ENCODE peak calls at places on chromosomes 2 and 18, in ten cellular contexts. Y is upper lobe of right lung; W is astrocyte of the cerebellum; T is endothelial cell; V is IMR-90; R is BE2C; S is AG09319; U is glutamatergic neuron; O is epithelial cell of esophagus; C is CD4-positive, alpha-beta T cell. A is an unnamed sample.
A peak's percentile ranks its signal among the peaks of the same experiment; 100 is the strongest.

GRCh38 chr2:47237375-47238357 is 82.6 kb upstream of the STPG4 start:
- DNase-seq in Y (no peak), W (peak; percentile 43), T (no peak), V (peak; percentile 47), R (peak; percentile 76), S (no peak), U (no peak), O (no peak), C (no peak), A (no peak)

GRCh38 chr2:208040199-208041171 is 15.2 kb upstream of the PLEKHM3 start:
- DNase-seq in Y (peak; percentile 79), W (peak; percentile 53), T (peak; percentile 63), V (peak; percentile 82), R (peak; percentile 70), S (peak; percentile 40), U (peak; percentile 75), O (peak; percentile 73), C (peak; percentile 54), A (no peak)

GRCh38 chr2:109554758-109555157 is 59.0 kb downstream of the SEPTIN10 start:
- DNase-seq in Y (no peak), W (no peak), T (no peak), V (no peak), R (no peak), S (no peak), U (no peak), O (no peak), C (no peak), A (no peak)

GRCh38 chr2:240465268-240465764 is 29.9 kb downstream of the GPC1 start:
- DNase-seq in Y (no peak), W (no peak), T (no peak), V (no peak), R (peak; percentile 8), S (no peak), U (peak; percentile 17), O (no peak), C (no peak), A (peak; percentile 94)

GRCh38 chr2:82043867-82044266 is 1739.3 kb upstream of the LRRTM1 start:
- DNase-seq in Y (peak; percentile 52), W (no peak), T (no peak), V (no peak), R (no peak), S (no peak), U (no peak), O (no peak), C (no peak), A (peak; percentile 63)

GRCh38 chr2:47029737-47030524 is 114.3 kb upstream of the MCFD2 start:
- DNase-seq in Y (no peak), W (no peak), T (no peak), V (peak; percentile 52), R (no peak), S (no peak), U (no peak), O (peak; percentile 83), C (no peak), A (peak; percentile 59)

GRCh38 chr18:67525328-67526110 is 9.0 kb upstream of the DSEL start:
- DNase-seq in Y (no peak), W (peak; percentile 99), T (no peak), V (peak; percentile 99), R (no peak), S (peak; percentile 90), U (no peak), O (peak; percentile 89), C (no peak), A (no peak)

GRCh38 chr18:52287151-52287550 is 52.8 kb upstream of the DCC start:
- DNase-seq in Y (no peak), W (peak; percentile 67), T (no peak), V (no peak), R (no peak), S (no peak), U (no peak), O (no peak), C (no peak), A (no peak)

GRCh38 chr2:147045113-147045512 is 799.7 kb upstream of the ACVR2A start:
- DNase-seq in Y (peak; percentile 45), W (peak; percentile 28), T (peak; percentile 71), V (peak; percentile 22), R (peak; percentile 34), S (no peak), U (peak; percentile 75), O (peak; percentile 68), C (peak; percentile 19), A (no peak)

GRCh38 chr2:65130440-65131175 is 702 bp upstream of the RAB1A start:
- DNase-seq in Y (no peak), W (no peak), T (no peak), V (no peak), R (no peak), S (no peak), U (no peak), O (no peak), C (no peak), A (no peak)
- TF ChIP-seq CTCF in Y (no peak), W (no peak), T (no peak), V (no peak), R (no peak), S (no peak), U (peak; percentile 22), O (no peak), C (no peak), A (peak; percentile 23)

GRCh38 chr2:105789745-105790466 is 45.2 kb downstream of the NCK2 start:
- DNase-seq in Y (no peak), W (no peak), T (no peak), V (peak; percentile 74), R (no peak), S (no peak), U (no peak), O (peak; percentile 75), C (peak; percentile 41), A (no peak)
- TF ChIP-seq CTCF in Y (no peak), W (no peak), T (no peak), V (peak; percentile 1), R (no peak), S (no peak), U (no peak), O (peak; percentile 14), C (no peak), A (peak; percentile 53)

GRCh38 chr2:53770264-53770663 is 2.7 kb downstream of the CHAC2 start:
- DNase-seq in Y (no peak), W (no peak), T (no peak), V (no peak), R (no peak), S (no peak), U (no peak), O (peak; percentile 72), C (no peak), A (no peak)

GRCh38 chr2:53768233-53768542 is 584 bp downstream of the CHAC2 start:
- DNase-seq in Y (peak; percentile 74), W (no peak), T (peak; percentile 48), V (no peak), R (no peak), S (no peak), U (peak; percentile 61), O (no peak), C (no peak), A (no peak)

GRCh38 chr2:53765749-53766148 is 1.9 kb upstream of the CHAC2 start:
- DNase-seq in Y (no peak), W (no peak), T (no peak), V (no peak), R (no peak), S (no peak), U (no peak), O (no peak), C (no peak), A (no peak)

GRCh38 chr2:53769318-53769945 is 1.8 kb downstream of the CHAC2 start:
- DNase-seq in Y (no peak), W (no peak), T (no peak), V (no peak), R (no peak), S (no peak), U (no peak), O (no peak), C (no peak), A (no peak)

GRCh38 chr2:53767405-53768232 is at the start of gene CHAC2:
- DNase-seq in Y (peak; percentile 94), W (peak; percentile 51), T (peak; percentile 82), V (peak; percentile 78), R (peak; percentile 84), S (no peak), U (peak; percentile 91), O (peak; percentile 84), C (peak; percentile 78), A (no peak)
- TF ChIP-seq CTCF in Y (peak; percentile 52), W (peak; percentile 49), T (peak; percentile 32), V (no peak), R (no peak), S (peak; percentile 35), U (peak; percentile 65), O (peak; percentile 46), C (peak; percentile 59), A (peak; percentile 62)

GRCh38 chr18:46171331-46171730 is 67.1 kb downstream of the HAUS1 start:
- DNase-seq in Y (no peak), W (no peak), T (no peak), V (no peak), R (no peak), S (no peak), U (no peak), O (no peak), C (no peak), A (peak; percentile 38)

GRCh38 chr18:46174317-46175039 is 70.3 kb downstream of the HAUS1 start:
- DNase-seq in Y (peak; percentile 70), W (no peak), T (peak; percentile 56), V (peak; percentile 30), R (peak; percentile 19), S (no peak), U (peak; percentile 64), O (peak; percentile 67), C (peak; percentile 18), A (no peak)

GRCh38 chr18:46179306-46179705 is 75.1 kb downstream of the HAUS1 start:
- DNase-seq in Y (no peak), W (no peak), T (no peak), V (no peak), R (no peak), S (no peak), U (no peak), O (no peak), C (no peak), A (no peak)

GRCh38 chr18:46169464-46169941 is 65.3 kb downstream of the HAUS1 start:
- DNase-seq in Y (no peak), W (peak; percentile 53), T (no peak), V (peak; percentile 83), R (no peak), S (no peak), U (no peak), O (peak; percentile 55), C (no peak), A (peak; percentile 14)

GRCh38 chr18:46173393-46174316 is 69.5 kb downstream of the HAUS1 start:
- DNase-seq in Y (peak; percentile 98), W (peak; percentile 72), T (peak; percentile 95), V (peak; percentile 89), R (peak; percentile 91), S (peak; percentile 71), U (peak; percentile 96), O (peak; percentile 94), C (peak; percentile 91), A (peak; percentile 97)
- TF ChIP-seq CTCF in Y (peak; percentile 75), W (peak; percentile 86), T (peak; percentile 88), V (peak; percentile 91), R (peak; percentile 72), S (peak; percentile 94), U (peak; percentile 91), O (peak; percentile 89), C (peak; percentile 99), A (peak; percentile 92)

GRCh38 chr2:172086349-172087190 is 1.3 kb downstream of the DLX1 start:
- DNase-seq in Y (no peak), W (no peak), T (no peak), V (no peak), R (no peak), S (no peak), U (peak; percentile 61), O (peak; percentile 73), C (peak; percentile 49), A (no peak)
- TF ChIP-seq CTCF in Y (peak; percentile 19), W (peak; percentile 22), T (peak; percentile 18), V (no peak), R (no peak), S (no peak), U (no peak), O (peak; percentile 52), C (peak; percentile 36), A (peak; percentile 56)

A was measured in chondrocyte.